ENCODE peak calls at places on chromosomes 2 and 18, in five cellular contexts. A, I, M, X and J are unnamed samples.

GRCh38 chr2:201432551-201433388 is 18.5 kb downstream of the TRAK2 start:
- DNase-seq in X (no peak), A (no peak), I (no peak), M (no peak), J (peak; percentile 81)

GRCh38 chr2:76478636-76479035 is 767.9 kb upstream of the GCFC2 start:
- DNase-seq in X (no peak), M (no peak), I (no peak), A (no peak), J (peak; percentile 10)

GRCh38 chr2:38873763-38874162 is 2.0 kb downstream of the DHX57 start:
- DNase-seq in M (no peak), I (no peak), X (no peak), A (no peak), J (no peak)

GRCh38 chr2:201881731-201882130 is 75.4 kb downstream of the CDK15 start:
- DNase-seq in A (no peak), M (no peak), I (no peak), X (no peak), J (no peak)

GRCh38 chr2:62760555-62760954 is 55.0 kb downstream of the EHBP1 start:
- DNase-seq in M (no peak), X (no peak), A (no peak), I (no peak), J (no peak)

GRCh38 chr2:109053716-109054115 is 64.7 kb upstream of the EDAR start:
- DNase-seq in X (no peak), I (no peak), M (no peak), A (no peak), J (no peak)

GRCh38 chr2:168245074-168245825 is 2.1 kb downstream of the STK39 start:
- DNase-seq in M (no peak), X (no peak), I (no peak), A (no peak), J (no peak)

GRCh38 chr18:39711701-39712100 is 2146.1 kb upstream of the CELF4 start:
- DNase-seq in I (no peak), X (no peak), A (no peak), M (no peak), J (no peak)

GRCh38 chr2:134392689-134393476 is 139.0 kb downstream of the MGAT5 start:
- DNase-seq in A (no peak), X (no peak), I (peak; percentile 66), M (no peak), J (no peak)